ENCODE peak calls at places on chromosome 16, in four cellular contexts. E is GM12878, D is K562, V is GM12891. M is an unnamed sample.

GRCh38 chr16:87765473-87765775 is 362 bp downstream of the KLHDC4 start:
- DNase-seq in E (no peak), V (peak; percentile 44), D (peak; percentile 82), M (peak; percentile 3)

GRCh38 chr16:56830669-56831068 is 34.3 kb upstream of the SLC12A3 start:
- DNase-seq in E (no peak), V (no peak), D (no peak), M (no peak)

GRCh38 chr16:51762081-51762995 is 611.3 kb upstream of the SALL1 start:
- DNase-seq in V (peak; percentile 54), D (peak; percentile 65), E (no peak), M (peak; percentile 40)

GRCh38 chr16:56195151-56195550 is 3.9 kb downstream of the GNAO1 start:
- DNase-seq in E (no peak), D (no peak), V (no peak), M (no peak)

GRCh38 chr16:30637952-30638351 is 12.8 kb upstream of the PRR14 start:
- DNase-seq in V (no peak), D (no peak), E (no peak), M (peak; percentile 64)

GRCh38 chr16:74625500-74626350 is 18.8 kb upstream of the GLG1 start:
- DNase-seq in V (no peak), E (no peak), D (no peak), M (no peak)

GRCh38 chr16:15777533-15778203 is 79.2 kb downstream of the MYH11 start:
- DNase-seq in V (peak; percentile 25), D (peak; percentile 66), E (no peak), M (peak; percentile 38)

GRCh38 chr16:12801511-12802042 is 2.1 kb downstream of the CPPED1 start:
- DNase-seq in D (no peak), V (peak; percentile 32), E (peak; percentile 73), M (peak; percentile 91)

GRCh38 chr16:19071811-19072777 is 4.7 kb downstream of the COQ7 start:
- DNase-seq in D (peak; percentile 46), E (no peak), V (peak; percentile 22), M (no peak)

GRCh38 chr16:88306860-88307545 is 75.8 kb upstream of the ZNF469 start:
- DNase-seq in D (no peak), V (no peak), E (no peak), M (no peak)

GRCh38 chr16:2848933-2849332 is 9.0 kb downstream of the PRSS22 start:
- DNase-seq in V (no peak), E (no peak), D (no peak), M (no peak)
- TF ChIP-seq POLR2AphosphoS5 in V (no peak), E (no peak), D (no peak), M (no peak)

DNA sequence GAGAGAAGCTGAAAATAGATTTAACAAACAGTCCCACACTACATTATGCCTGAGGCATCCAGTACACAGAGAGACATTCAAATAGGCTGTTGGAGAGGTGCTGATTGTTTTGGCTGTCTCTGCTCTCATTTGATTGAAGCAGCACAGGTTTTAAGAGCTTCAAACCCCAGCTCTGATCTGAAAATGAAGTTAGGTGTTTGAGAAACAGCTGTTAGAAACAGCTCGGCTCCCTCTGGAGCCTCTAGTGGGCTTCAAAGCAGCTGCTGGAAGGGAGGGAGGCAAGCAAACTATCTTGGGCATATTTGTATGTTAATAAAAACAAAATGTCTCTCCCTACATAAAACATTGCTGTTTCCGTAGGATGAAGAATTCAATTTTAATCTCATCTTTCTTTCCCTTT is 607.3 kb upstream of the GOT2 start:
- DNase-seq in D (no peak), V (no peak), E (no peak), M (no peak)
- TF ChIP-seq SPI1 in D (no peak), V (no peak), E (no peak), M (no peak)

DNA sequence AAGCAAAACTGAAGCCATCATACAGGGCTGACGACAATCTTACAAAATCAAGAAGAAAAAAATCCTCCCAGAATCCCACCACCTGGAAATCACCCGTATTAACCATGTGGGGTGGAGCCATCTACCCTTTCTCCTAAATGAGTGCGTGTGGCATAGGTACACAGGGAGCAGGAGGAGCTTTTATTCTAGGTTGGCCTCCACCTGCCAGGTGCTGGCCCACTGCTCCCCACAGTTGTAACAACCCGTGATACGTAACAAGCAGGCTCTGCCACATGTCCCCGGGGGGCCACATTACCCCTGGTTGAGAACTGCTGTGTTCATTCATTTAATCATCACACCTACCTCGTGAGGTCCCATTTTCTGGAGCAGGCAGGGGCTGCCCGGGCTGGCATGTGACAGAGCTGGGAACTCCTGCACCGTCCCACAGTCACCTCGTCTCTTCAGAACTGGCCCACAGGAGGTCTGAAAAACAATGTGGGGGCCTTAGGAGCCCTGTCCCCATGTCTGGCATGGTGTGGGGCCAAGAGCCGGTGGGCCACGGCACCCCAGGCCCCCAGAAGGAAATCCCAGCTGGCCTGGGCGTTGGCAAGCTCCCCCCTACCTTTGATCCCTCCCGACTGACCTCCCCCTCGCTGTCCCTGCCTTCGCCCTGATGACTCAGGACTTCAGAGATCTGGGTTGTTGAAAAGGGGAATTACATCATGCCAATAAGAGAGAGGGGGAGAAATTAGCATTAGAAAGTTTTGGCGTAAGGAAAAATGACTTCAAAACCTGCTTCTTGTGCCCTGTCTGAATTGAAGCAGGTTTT is 12.9 kb downstream of the CMIP start:
- DNase-seq in V (no peak), E (no peak), D (peak; percentile 82), M (no peak)
- TF ChIP-seq POLR2AphosphoS5 in V (no peak), E (no peak), D (peak; percentile 32), M (no peak)

GRCh38 chr16:1723450-1724147 is 17.6 kb downstream of the MAPK8IP3 start:
- DNase-seq in D (peak; percentile 64), E (no peak), V (no peak), M (peak; percentile 46)
- TF ChIP-seq SPI1 in D (no peak), E (no peak), V (no peak), M (no peak)

GRCh38 chr16:13939821-13940220 is 19.9 kb downstream of the ERCC4 start:
- DNase-seq in D (no peak), V (no peak), E (no peak), M (no peak)

GRCh38 chr16:13938480-13938879 is 18.5 kb downstream of the ERCC4 start:
- DNase-seq in E (no peak), D (no peak), V (no peak), M (no peak)

GRCh38 chr16:13937411-13937810 is 17.5 kb downstream of the ERCC4 start:
- DNase-seq in V (no peak), D (no peak), E (no peak), M (no peak)

GRCh38 chr16:13935408-13935807 is 15.5 kb downstream of the ERCC4 start:
- DNase-seq in E (no peak), D (peak; percentile 52), V (no peak), M (no peak)

GRCh38 chr16:13936596-13937081 is 16.7 kb downstream of the ERCC4 start:
- DNase-seq in D (no peak), E (no peak), V (no peak), M (peak; percentile 32)
- TF ChIP-seq POLR2AphosphoS5 in D (no peak), E (no peak), V (no peak), M (no peak)

M was measured in HL-60.